ENCODE peak calls at places on chromosome 6, in four cellular contexts. U is epithelial cell of esophagus, Q is mucosa of descending colon, X is lower lobe of right lung. G is an unnamed sample.

GRCh38 chr6:158366363-158366762 is 54.1 kb downstream of the TULP4 start:
- DNase-seq in U (no peak), Q (no peak), X (no peak), G (no peak)

GRCh38 chr6:46505693-46506512 is 14.7 kb upstream of the RCAN2 start:
- DNase-seq in U (no peak), Q (no peak), X (no peak), G (no peak)

GRCh38 chr6:21914121-21914973 is 320.8 kb downstream of the SOX4 start:
- DNase-seq in U (peak; percentile 59), Q (peak; percentile 53), X (peak; percentile 85), G (no peak)

GRCh38 chr6:139189665-139190064 is 54.8 kb downstream of the HECA start:
- DNase-seq in U (no peak), Q (no peak), X (no peak), G (no peak)

GRCh38 chr6:71558974-71559373 is 270.4 kb downstream of the OGFRL1 start:
- DNase-seq in U (no peak), Q (no peak), X (no peak), G (no peak)

GRCh38 chr6:140083375-140083774 is 708.9 kb upstream of the CITED2 start:
- DNase-seq in U (peak; percentile 56), Q (no peak), X (no peak), G (no peak)

GRCh38 chr6:36350681-36351091 is 14.0 kb upstream of the BNIP5 start:
- DNase-seq in U (no peak), Q (no peak), X (no peak), G (no peak)

GRCh38 chr6:166540631-166541331 is 45.7 kb downstream of the RAMACL start:
- DNase-seq in U (no peak), Q (peak; percentile 42), X (peak; percentile 53), G (no peak)

GRCh38 chr6:24743265-24743943 is 24.4 kb upstream of the C6orf62 start:
- DNase-seq in U (peak; percentile 95), Q (no peak), X (no peak), G (no peak)

GRCh38 chr6:158039178-158039557 is 57.5 kb downstream of the SYNJ2 start:
- DNase-seq in U (peak; percentile 56), Q (peak; percentile 21), X (peak; percentile 26), G (no peak)

GRCh38 chr6:67683960-67684359 is 951.1 kb upstream of the ADGRB3 start:
- DNase-seq in U (peak; percentile 58), Q (no peak), X (no peak), G (no peak)

GRCh38 chr6:149328083-149328482 is 10.6 kb downstream of the TAB2 start:
- DNase-seq in U (no peak), Q (no peak), X (no peak), G (no peak)

GRCh38 chr6:130362128-130362527 is 3.7 kb upstream of the TMEM200A start:
- DNase-seq in U (peak; percentile 43), Q (no peak), X (no peak), G (peak; percentile 51)

GRCh38 chr6:120056085-120056484 is 706.5 kb upstream of the MAN1A1 start:
- DNase-seq in U (peak; percentile 0), Q (no peak), X (no peak), G (no peak)

GRCh38 chr6:22145823-22146379 is 150.9 kb downstream of the PRL start:
- DNase-seq in U (peak; percentile 27), Q (no peak), X (no peak), G (no peak)

GRCh38 chr6:89260832-89261231 is 43.7 kb upstream of the GABRR1 start:
- DNase-seq in U (peak; percentile 7), Q (no peak), X (no peak), G (no peak)

GRCh38 chr6:134314236-134314821 is 3.6 kb downstream of the SGK1 start:
- DNase-seq in U (no peak), Q (no peak), X (no peak), G (no peak)

GRCh38 chr6:24910850-24911712 is 24.7 kb downstream of the RIPOR2 start:
- DNase-seq in U (peak; percentile 54), Q (peak; percentile 44), X (peak; percentile 78), G (peak; percentile 44)

GRCh38 chr6:167799033-167799933 is 27.4 kb upstream of the AFDN start:
- DNase-seq in U (no peak), Q (no peak), X (no peak), G (no peak)

GRCh38 chr6:144873653-144874378 is 588.7 kb downstream of the UTRN start:
- DNase-seq in U (no peak), Q (no peak), X (no peak), G (no peak)

GRCh38 chr6:37988696-37989095 is 169.2 kb downstream of the ZFAND3 start:
- DNase-seq in U (no peak), Q (no peak), X (no peak), G (no peak)

GRCh38 chr6:7532821-7533220 is 8.7 kb upstream of the DSP start:
- DNase-seq in U (peak; percentile 70), Q (peak; percentile 34), X (no peak), G (no peak)

GRCh38 chr6:79604583-79605037 is 26.5 kb upstream of the SH3BGRL2 start:
- DNase-seq in U (peak; percentile 13), Q (peak; percentile 35), X (no peak), G (peak; percentile 82)

GRCh38 chr6:21594427-21595264 is 1.1 kb downstream of the SOX4 start:
- DNase-seq in U (peak; percentile 63), Q (peak; percentile 79), X (peak; percentile 82), G (no peak)

GRCh38 chr6:103011605-103012004 is 1618.1 kb downstream of the GRIK2 start:
- DNase-seq in U (no peak), Q (no peak), X (no peak), G (no peak)

DNA sequence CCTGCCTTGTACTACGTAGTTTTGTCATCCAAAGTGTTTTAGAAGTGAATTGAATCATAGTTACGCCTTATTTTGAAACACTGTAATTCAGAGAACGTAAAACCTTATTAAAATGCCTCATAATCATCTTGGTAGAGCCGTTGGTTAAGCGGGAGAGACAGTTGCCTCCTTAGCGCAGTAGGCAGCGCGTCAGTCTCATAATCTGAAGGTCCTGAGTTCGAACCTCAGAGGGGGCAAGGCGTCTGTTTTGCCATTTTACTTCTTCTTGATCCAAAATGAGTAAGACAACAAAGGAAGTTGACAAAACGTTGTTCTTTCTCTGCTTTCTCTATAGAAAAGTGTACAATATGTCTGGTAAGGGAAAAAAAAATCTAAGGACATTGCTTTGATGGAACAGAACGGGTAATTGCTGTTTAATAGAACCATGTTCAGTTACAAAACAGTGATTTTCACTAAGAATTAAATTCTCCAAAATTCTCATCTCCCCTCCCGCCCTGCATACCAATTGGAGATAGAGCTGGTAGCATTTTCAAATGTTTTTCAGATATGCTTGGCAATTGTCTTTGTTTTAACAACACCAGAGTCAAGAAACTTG is 20.7 kb upstream of the TRIM27 start:
- DNase-seq in U (peak; percentile 77), Q (peak; percentile 60), X (no peak), G (peak; percentile 73)
- H3K4me3 ChIP-seq in U (peak overlapping the region; percentile 85), Q (peak overlapping the region; percentile 1), X (peak overlapping the region; percentile 63), G (peak overlapping the region; percentile 72)

GRCh38 chr6:43096451-43097097 is 20.5 kb downstream of the PTK7 start:
- DNase-seq in U (peak; percentile 97), Q (no peak), X (peak; percentile 69), G (peak; percentile 54)
- H3K4me3 ChIP-seq in U (peak overlapping the region; percentile 47), Q (no peak overlapping the region), X (peak overlapping the region; percentile 37), G (no peak overlapping the region)

DNA sequence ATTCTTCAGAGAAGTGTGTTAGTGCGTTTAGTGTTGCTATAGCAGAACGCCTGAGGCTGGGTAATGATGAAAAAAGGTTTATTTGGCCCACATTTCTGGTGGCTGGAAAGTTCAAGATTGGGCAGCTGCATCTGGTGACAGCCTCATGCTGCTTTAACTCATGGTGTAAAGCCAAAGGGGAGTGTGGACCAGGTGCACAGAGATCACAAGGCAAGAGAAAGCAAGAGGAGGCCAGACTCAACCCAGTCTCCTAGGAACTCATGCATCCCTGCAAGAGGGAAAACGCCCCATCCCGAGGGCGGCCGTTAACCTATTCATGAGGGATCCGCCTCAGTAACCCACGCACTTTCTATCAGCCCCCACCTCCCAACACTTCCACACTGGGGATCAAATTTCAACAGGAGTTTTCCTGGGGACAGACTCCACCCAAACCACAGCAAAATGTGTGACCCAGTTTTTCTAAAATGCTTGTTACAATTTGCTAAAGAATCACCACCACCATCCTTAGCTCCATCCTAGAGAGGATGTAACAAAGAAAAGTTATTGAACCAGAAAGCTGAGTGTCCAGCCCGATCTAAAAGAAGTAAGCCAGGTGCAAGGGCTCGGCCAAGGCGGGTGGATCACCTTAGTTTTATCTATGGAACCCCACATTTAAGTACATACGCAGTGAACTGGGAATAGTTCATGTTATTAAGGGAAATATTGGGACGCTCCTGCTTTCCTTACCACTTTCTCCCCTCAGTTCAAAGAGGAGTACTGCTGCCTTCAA is 164.8 kb downstream of the QKI start:
- DNase-seq in U (no peak), Q (no peak), X (no peak), G (no peak)
- H3K4me3 ChIP-seq in U (no peak overlapping the region), Q (no peak overlapping the region), X (no peak overlapping the region), G (no peak overlapping the region)

GRCh38 chr6:33746036-33746600 is 587 bp downstream of the IP6K3 start:
- DNase-seq in U (peak; percentile 36), Q (no peak), X (no peak), G (no peak)
- H3K4me3 ChIP-seq in U (no peak overlapping the region), Q (no peak overlapping the region), X (peak overlapping the region; percentile 39), G (no peak overlapping the region)

G was measured in Caco-2.